ENCODE peak calls at places on chromosomes 12 and 14, in ten cellular contexts. V is heart right ventricle, E is stomach, I is AG04450, A is GM23338, W is AG10803, S is DND-41, H is WERI-Rb-1, G is IMR-90, C is left ventricle myocardium inferior. T is an unnamed sample.

GRCh38 chr12:131941987-131942341 is 7.8 kb upstream of the EP400 start:
- DNase-seq in V (no peak), E (no peak), I (no peak), A (no peak), W (no peak), S (no peak), H (no peak), G (no peak), C (no peak), T (no peak)

GRCh38 chr12:18462437-18462836 is 201.1 kb downstream of the PIK3C2G start:
- DNase-seq in V (peak), E (no peak), I (peak), A (no peak), W (peak), S (no peak), H (no peak), G (peak), C (no peak), T (no peak)

GRCh38 chr14:105087963-105088811 is 23.0 kb upstream of the GPR132 start:
- DNase-seq in V (peak), E (peak), I (no peak), A (peak), W (peak), S (no peak), H (no peak), G (peak), C (peak), T (no peak)

GRCh38 chr12:47757840-47758583 is 668 bp downstream of the RAPGEF3 start:
- DNase-seq in V (no peak), E (peak), I (no peak), A (no peak), W (no peak), S (peak), H (no peak), G (no peak), C (no peak), T (no peak)

GRCh38 chr12:75556306-75556899 is 45.0 kb upstream of the KRR1 start:
- DNase-seq in V (no peak), E (no peak), I (no peak), A (no peak), W (no peak), S (no peak), H (no peak), G (no peak), C (no peak), T (no peak)

GRCh38 chr14:64293976-64294671 is at the start of gene ESR2:
- DNase-seq in V (no peak), E (peak), I (no peak), A (peak), W (peak), S (peak), H (peak), G (peak), C (peak), T (peak)

GRCh38 chr12:10453144-10453543 is at the start of gene KLRC1:
- DNase-seq in V (no peak), E (no peak), I (no peak), A (no peak), W (no peak), S (no peak), H (no peak), G (no peak), C (no peak), T (no peak)

GRCh38 chr12:131097247-131098177 is 143.8 kb downstream of the ADGRD1 start:
- DNase-seq in V (peak), E (no peak), I (no peak), A (no peak), W (no peak), S (no peak), H (peak), G (no peak), C (peak), T (no peak)

GRCh38 chr12:96194901-96195844 is 998 bp downstream of the ELK3 start:
- DNase-seq in V (no peak), E (peak), I (peak), A (peak), W (peak), S (peak), H (no peak), G (peak), C (peak), T (peak)

GRCh38 chr14:26992403-26993115 is 394.7 kb upstream of the NOVA1 start:
- DNase-seq in V (no peak), E (no peak), I (no peak), A (no peak), W (no peak), S (no peak), H (no peak), G (no peak), C (no peak), T (no peak)

GRCh38 chr12:34391771-34392581 is 369.7 kb downstream of the ALG10 start:
- DNase-seq in V (no peak), E (peak), I (no peak), A (no peak), W (no peak), S (no peak), H (no peak), G (no peak), C (peak), T (no peak)

GRCh38 chr14:104284636-104285482 is 146.5 kb downstream of the KIF26A start:
- DNase-seq in V (no peak), E (no peak), I (no peak), A (no peak), W (no peak), S (no peak), H (peak), G (no peak), C (peak), T (no peak)

GRCh38 chr14:64209428-64210165 is 84.6 kb downstream of the ESR2 start:
- DNase-seq in V (peak), E (no peak), I (no peak), A (no peak), W (peak), S (peak), H (peak), G (peak), C (peak), T (no peak)

GRCh38 chr12:132471858-132472255 is 18.1 kb upstream of the FBRSL1 start:
- DNase-seq in V (no peak), E (no peak), I (no peak), A (no peak), W (no peak), S (no peak), H (no peak), G (no peak), C (no peak), T (no peak)

GRCh38 chr12:2233034-2233433 is 180.2 kb downstream of the CACNA1C start:
- DNase-seq in V (no peak), E (no peak), I (no peak), A (no peak), W (peak), S (no peak), H (no peak), G (peak), C (no peak), T (no peak)

GRCh38 chr12:124456652-124457152 is 110.7 kb downstream of the NCOR2 start:
- DNase-seq in V (peak), E (no peak), I (no peak), A (no peak), W (no peak), S (no peak), H (no peak), G (no peak), C (peak), T (no peak)
- H3K4me3 ChIP-seq in V (no peak), E (peak), I (no peak), A (no peak), W (no peak), S (no peak), H (no peak), G (no peak), C (peak), T (no peak)

GRCh38 chr12:120238839-120239445 is 26.6 kb downstream of the PXN start:
- DNase-seq in V (no peak), E (no peak), I (no peak), A (no peak), W (no peak), S (no peak), H (no peak), G (no peak), C (no peak), T (no peak)

GRCh38 chr12:120234643-120235368 is 30.7 kb downstream of the PXN start:
- DNase-seq in V (peak), E (peak), I (peak), A (peak), W (peak), S (no peak), H (peak), G (peak), C (peak), T (no peak)

GRCh38 chr12:120236124-120236398 is 29.5 kb downstream of the PXN start:
- DNase-seq in V (no peak), E (no peak), I (no peak), A (no peak), W (no peak), S (no peak), H (no peak), G (no peak), C (no peak), T (no peak)

GRCh38 chr12:120238224-120238616 is 27.3 kb downstream of the PXN start:
- DNase-seq in V (no peak), E (no peak), I (no peak), A (no peak), W (no peak), S (no peak), H (no peak), G (no peak), C (no peak), T (no peak)

GRCh38 chr12:120235369-120236123 is 30.0 kb downstream of the PXN start:
- DNase-seq in V (peak), E (no peak), I (no peak), A (peak), W (no peak), S (no peak), H (no peak), G (no peak), C (peak), T (no peak)
- H3K4me3 ChIP-seq in V (no peak), E (no peak), I (peak), A (no peak), W (peak), S (no peak), H (no peak), G (no peak), C (peak), T (no peak)

GRCh38 chr12:118122264-118122663 is 13.7 kb upstream of the PEBP1 start:
- DNase-seq in V (no peak), E (no peak), I (no peak), A (no peak), W (no peak), S (no peak), H (no peak), G (no peak), C (no peak), T (no peak)

GRCh38 chr12:118124333-118124874 is 11.5 kb upstream of the PEBP1 start:
- DNase-seq in V (no peak), E (no peak), I (no peak), A (no peak), W (no peak), S (no peak), H (no peak), G (no peak), C (no peak), T (no peak)

GRCh38 chr12:118125743-118126118 is 10.2 kb upstream of the PEBP1 start:
- DNase-seq in V (no peak), E (no peak), I (no peak), A (no peak), W (no peak), S (no peak), H (no peak), G (no peak), C (no peak), T (no peak)

GRCh38 chr12:118119449-118119879 is 15.7 kb upstream of the VSIG10 start:
- DNase-seq in V (no peak), E (no peak), I (no peak), A (peak), W (no peak), S (no peak), H (no peak), G (no peak), C (no peak), T (no peak)

DNA sequence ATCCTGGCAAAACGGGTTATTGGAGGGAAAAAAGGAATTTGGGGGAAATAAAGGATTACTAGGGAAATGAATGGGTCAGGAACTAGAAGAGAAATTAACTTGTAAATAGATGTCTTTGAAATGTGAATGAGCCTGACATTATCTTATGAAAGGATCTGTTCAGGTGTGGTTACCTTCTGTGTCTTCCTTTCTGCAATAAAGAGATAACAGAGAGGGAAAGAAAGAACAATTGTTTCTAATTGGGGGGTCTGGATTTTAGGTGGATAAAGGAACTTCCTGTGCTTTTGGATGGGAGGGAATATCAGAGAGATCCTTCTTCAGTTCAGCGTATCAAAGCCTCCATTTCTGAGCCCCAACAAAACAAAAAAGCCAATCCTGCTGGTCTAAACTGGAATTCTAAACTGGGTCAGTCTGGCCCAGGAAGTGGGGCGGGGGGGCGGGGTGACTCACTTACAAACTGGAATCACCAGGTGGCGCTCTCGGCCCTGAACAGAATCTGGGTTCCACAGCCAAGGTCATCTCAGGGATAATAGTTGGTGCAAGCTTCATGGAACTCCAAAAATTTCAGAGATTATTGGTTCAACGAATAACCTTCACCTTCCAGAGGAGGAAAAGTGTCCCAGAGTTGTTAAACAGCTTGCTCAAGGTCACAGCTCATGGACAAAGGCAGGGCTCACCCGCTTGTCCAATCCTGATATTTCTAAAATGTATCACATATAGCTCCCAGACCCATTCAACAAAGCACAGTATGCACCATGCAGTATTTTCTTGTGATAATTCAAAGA is 15.2 kb upstream of the PEBP1 start:
- DNase-seq in V (peak), E (peak), I (peak), A (peak), W (peak), S (peak), H (peak), G (peak), C (peak), T (peak)
- H3K4me3 ChIP-seq in V (no peak), E (no peak), I (no peak), A (peak), W (no peak), S (no peak), H (no peak), G (no peak), C (no peak), T (no peak)

GRCh38 chr12:104815935-104816334 is 142.2 kb downstream of the SLC41A2 start:
- DNase-seq in V (no peak), E (no peak), I (no peak), A (no peak), W (no peak), S (no peak), H (no peak), G (no peak), C (no peak), T (no peak)
- H3K4me3 ChIP-seq in V (no peak), E (no peak), I (no peak), A (no peak), W (no peak), S (no peak), H (no peak), G (no peak), C (no peak), T (no peak)

DNA sequence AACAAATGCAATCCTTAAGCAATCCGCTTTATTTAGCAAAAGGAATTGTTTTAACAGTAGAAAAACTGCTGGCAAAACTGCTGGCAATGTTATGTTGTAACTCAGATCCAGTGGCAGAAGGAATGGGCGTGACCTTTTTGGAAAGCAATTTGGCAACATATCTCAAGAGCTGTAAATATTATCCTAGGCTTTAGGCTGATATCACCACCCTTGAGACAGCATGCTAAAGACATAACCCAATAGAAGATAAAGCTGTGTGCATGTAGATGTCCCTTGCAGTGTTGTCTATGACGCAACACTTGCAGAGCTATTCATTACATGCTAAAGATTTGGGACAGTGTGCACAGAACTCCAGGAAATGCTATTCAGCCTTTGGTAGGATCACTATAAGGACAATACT is 138.5 kb downstream of the DICER1 start:
- DNase-seq in V (no peak), E (no peak), I (no peak), A (no peak), W (peak), S (no peak), H (no peak), G (no peak), C (no peak), T (no peak)
- H3K4me3 ChIP-seq in V (no peak), E (no peak), I (no peak), A (no peak), W (no peak), S (no peak), H (no peak), G (no peak), C (no peak), T (no peak)

GRCh38 chr12:108597559-108598471 is at the start of gene TMEM119:
- DNase-seq in V (no peak), E (no peak), I (no peak), A (no peak), W (peak), S (no peak), H (peak), G (peak), C (peak), T (no peak)
- H3K4me3 ChIP-seq in V (no peak), E (peak), I (peak), A (no peak), W (peak), S (no peak), H (no peak), G (peak), C (peak), T (no peak)

GRCh38 chr12:56461235-56462159 is 6.9 kb upstream of the SPRYD4 start:
- DNase-seq in V (no peak), E (no peak), I (no peak), A (no peak), W (no peak), S (no peak), H (no peak), G (peak), C (no peak), T (no peak)
- H3K4me3 ChIP-seq in V (no peak), E (no peak), I (no peak), A (no peak), W (no peak), S (no peak), H (no peak), G (no peak), C (no peak), T (no peak)

GRCh38 chr12:52311282-52311643 is 9.9 kb downstream of the KRT83 start:
- DNase-seq in V (no peak), E (no peak), I (no peak), A (no peak), W (peak), S (no peak), H (no peak), G (no peak), C (no peak), T (no peak)

GRCh38 chr12:52307836-52308806 is 13.1 kb downstream of the KRT83 start:
- DNase-seq in V (peak), E (peak), I (no peak), A (peak), W (peak), S (no peak), H (peak), G (peak), C (peak), T (no peak)

GRCh38 chr12:52305921-52306705 is 14.8 kb upstream of the KRT81 start:
- DNase-seq in V (no peak), E (no peak), I (no peak), A (peak), W (no peak), S (no peak), H (no peak), G (no peak), C (no peak), T (no peak)

GRCh38 chr12:52310622-52311281 is 10.4 kb downstream of the KRT83 start:
- DNase-seq in V (no peak), E (no peak), I (no peak), A (no peak), W (peak), S (no peak), H (no peak), G (peak), C (no peak), T (no peak)

DNA sequence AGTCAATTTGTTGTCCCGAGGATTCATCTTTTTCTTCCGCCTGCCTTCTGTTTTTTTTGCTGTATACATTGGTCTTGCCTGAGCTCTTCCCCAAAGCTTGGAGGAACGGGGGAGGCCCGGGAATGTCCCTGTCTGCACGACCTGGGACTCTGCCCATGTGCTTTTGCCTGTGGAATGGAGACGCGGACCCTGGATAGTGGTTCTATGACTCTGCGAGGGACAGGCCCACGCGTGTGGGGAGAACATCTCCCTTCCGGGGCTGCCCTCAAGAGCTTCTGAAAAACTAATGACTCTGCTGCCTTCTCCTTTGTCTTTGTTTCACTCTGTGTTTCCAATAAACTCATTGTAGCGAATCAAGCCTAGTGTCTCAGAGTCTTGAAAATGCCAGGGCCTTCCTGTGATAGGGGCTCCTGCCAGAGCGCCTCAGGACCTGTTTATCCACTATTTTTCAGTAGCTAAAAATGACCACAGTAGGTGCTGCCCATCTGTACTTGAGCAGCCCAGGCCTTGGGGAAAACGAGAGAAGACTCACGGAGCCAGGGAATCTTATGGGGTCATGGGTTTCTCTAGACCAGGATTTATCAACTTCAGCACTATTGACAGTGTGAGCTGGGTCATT is 12.3 kb downstream of the KRT83 start:
- DNase-seq in V (no peak), E (no peak), I (no peak), A (no peak), W (no peak), S (no peak), H (no peak), G (no peak), C (no peak), T (no peak)
- H3K4me3 ChIP-seq in V (no peak), E (peak), I (peak), A (peak), W (peak), S (no peak), H (no peak), G (no peak), C (peak), T (no peak)

T was measured in Karpas-422.